ENCODE peak calls at places on chromosomes 11 and 22, in four cellular contexts. One of them, this sample, is unnamed.

GRCh38 chr22:30167734-30168133 is 78.8 kb downstream of the LIF start:
- DNase-seq in IMR-90: no peak
- DNase-seq in uterus: no peak
- DNase-seq in Peyer's patch: no peak
- DNase-seq in this sample: no peak

GRCh38 chr22:37160037-37160436 is 10.3 kb upstream of the IL2RB start:
- DNase-seq in IMR-90: no peak
- DNase-seq in uterus: no peak
- DNase-seq in Peyer's patch: no peak
- DNase-seq in this sample: no peak

GRCh38 chr11:124581817-124582216 is 12.0 kb downstream of the OR8A1 start:
- DNase-seq in IMR-90: no peak
- DNase-seq in uterus: no peak
- DNase-seq in Peyer's patch: no peak
- DNase-seq in this sample: no peak

GRCh38 chr11:66081505-66081904 is 11.4 kb downstream of the PACS1 start:
- DNase-seq in IMR-90: no peak
- DNase-seq in uterus: no peak
- DNase-seq in Peyer's patch: peak
- DNase-seq in this sample: no peak

GRCh38 chr22:43446037-43446803 is 34.4 kb downstream of the MPPED1 start:
- DNase-seq in IMR-90: peak
- DNase-seq in uterus: peak
- DNase-seq in Peyer's patch: no peak
- DNase-seq in this sample: no peak

GRCh38 chr11:65826972-65827773 is 6.6 kb upstream of the SNX32 start:
- DNase-seq in IMR-90: no peak
- DNase-seq in uterus: no peak
- DNase-seq in Peyer's patch: no peak
- DNase-seq in this sample: no peak

GRCh38 chr22:20151276-20151588 is 377 bp upstream of the CCDC188 start:
- DNase-seq in IMR-90: no peak
- DNase-seq in uterus: no peak
- DNase-seq in Peyer's patch: no peak
- DNase-seq in this sample: no peak

GRCh38 chr11:19646921-19647320 is 65.7 kb upstream of the NAV2 start:
- DNase-seq in IMR-90: peak
- DNase-seq in uterus: no peak
- DNase-seq in Peyer's patch: no peak
- DNase-seq in this sample: no peak

GRCh38 chr11:114075891-114076441 is 16.5 kb downstream of the ZBTB16 start:
- DNase-seq in IMR-90: peak
- DNase-seq in uterus: peak
- DNase-seq in Peyer's patch: no peak
- DNase-seq in this sample: no peak

GRCh38 chr11:107732327-107733051 is 20.6 kb upstream of the SLN start:
- DNase-seq in IMR-90: no peak
- DNase-seq in uterus: no peak
- DNase-seq in Peyer's patch: no peak
- DNase-seq in this sample: no peak

GRCh38 chr11:48055292-48056132 is 75.2 kb downstream of the PTPRJ start:
- DNase-seq in IMR-90: peak
- DNase-seq in uterus: no peak
- DNase-seq in Peyer's patch: peak
- DNase-seq in this sample: no peak

GRCh38 chr11:113373306-113373705 is 14.3 kb upstream of the ANKK1 start:
- DNase-seq in IMR-90: peak
- DNase-seq in uterus: no peak
- DNase-seq in Peyer's patch: no peak
- DNase-seq in this sample: no peak

GRCh38 chr11:2077061-2077802 is 62.0 kb downstream of the IGF2 start:
- DNase-seq in IMR-90: peak
- DNase-seq in uterus: no peak
- DNase-seq in Peyer's patch: no peak
- DNase-seq in this sample: no peak

GRCh38 chr11:47914743-47915142 is 65.6 kb upstream of the PTPRJ start:
- DNase-seq in IMR-90: no peak
- DNase-seq in uterus: no peak
- DNase-seq in Peyer's patch: no peak
- DNase-seq in this sample: no peak

GRCh38 chr11:112735470-112735869 is 225.8 kb upstream of the NCAM1 start:
- DNase-seq in IMR-90: no peak
- DNase-seq in uterus: no peak
- DNase-seq in Peyer's patch: no peak
- DNase-seq in this sample: no peak

GRCh38 chr11:74397531-74398243 is 546 bp downstream of the PGM2L1 start:
- DNase-seq in IMR-90: peak
- DNase-seq in uterus: no peak
- DNase-seq in Peyer's patch: peak
- DNase-seq in this sample: no peak

GRCh38 chr11:12544986-12545775 is 129.0 kb upstream of the TEAD1 start:
- DNase-seq in IMR-90: peak
- DNase-seq in uterus: no peak
- DNase-seq in Peyer's patch: no peak
- DNase-seq in this sample: no peak

GRCh38 chr11:102761646-102762238 is 18.7 kb downstream of the MMP10 start:
- DNase-seq in IMR-90: no peak
- DNase-seq in uterus: no peak
- DNase-seq in Peyer's patch: no peak
- DNase-seq in this sample: no peak

GRCh38 chr22:25892678-25893077 is 150.7 kb downstream of the MYO18B start:
- DNase-seq in IMR-90: no peak
- DNase-seq in uterus: no peak
- DNase-seq in Peyer's patch: no peak
- DNase-seq in this sample: no peak

GRCh38 chr11:8025123-8025522 is 38.0 kb downstream of the EIF3F start:
- DNase-seq in IMR-90: peak
- DNase-seq in uterus: no peak
- DNase-seq in Peyer's patch: no peak
- DNase-seq in this sample: no peak

GRCh38 chr22:39148727-39149535 is 3.5 kb downstream of the CBX7 start:
- DNase-seq in IMR-90: no peak
- DNase-seq in uterus: peak
- DNase-seq in Peyer's patch: peak
- DNase-seq in this sample: no peak

GRCh38 chr11:92390783-92391182 is 166.2 kb downstream of the FAT3 start:
- DNase-seq in IMR-90: no peak
- DNase-seq in uterus: no peak
- DNase-seq in Peyer's patch: no peak
- DNase-seq in this sample: no peak

GRCh38 chr11:64675417-64676252 is 47.4 kb downstream of the NRXN2 start:
- DNase-seq in IMR-90: peak
- DNase-seq in uterus: peak
- DNase-seq in Peyer's patch: no peak
- DNase-seq in this sample: no peak

GRCh38 chr11:125743681-125744080 is 2.4 kb upstream of the PATE1 start:
- DNase-seq in IMR-90: no peak
- DNase-seq in uterus: no peak
- DNase-seq in Peyer's patch: no peak
- DNase-seq in this sample: no peak

GRCh38 chr22:35205956-35206355 is 51.3 kb upstream of the HMGXB4 start:
- DNase-seq in IMR-90: peak
- DNase-seq in uterus: no peak
- DNase-seq in Peyer's patch: no peak
- DNase-seq in this sample: no peak

GRCh38 chr22:35208003-35208402 is 49.3 kb upstream of the HMGXB4 start:
- DNase-seq in IMR-90: no peak
- DNase-seq in uterus: no peak
- DNase-seq in Peyer's patch: no peak
- DNase-seq in this sample: no peak

GRCh38 chr22:35206889-35207288 is 50.4 kb upstream of the HMGXB4 start:
- DNase-seq in IMR-90: no peak
- DNase-seq in uterus: no peak
- DNase-seq in Peyer's patch: no peak
- DNase-seq in this sample: no peak

GRCh38 chr22:35203583-35203982 is 53.7 kb upstream of the HMGXB4 start:
- DNase-seq in IMR-90: no peak
- DNase-seq in uterus: no peak
- DNase-seq in Peyer's patch: no peak
- DNase-seq in this sample: no peak

GRCh38 chr22:35205141-35205775 is 52.0 kb upstream of the HMGXB4 start:
- DNase-seq in IMR-90: no peak
- DNase-seq in uterus: no peak
- DNase-seq in Peyer's patch: no peak
- DNase-seq in this sample: no peak
- TF ChIP-seq CTCF in IMR-90: no peak
- TF ChIP-seq CTCF in uterus: no peak
- TF ChIP-seq CTCF in Peyer's patch: no peak
- TF ChIP-seq CTCF in this sample: no peak

DNA sequence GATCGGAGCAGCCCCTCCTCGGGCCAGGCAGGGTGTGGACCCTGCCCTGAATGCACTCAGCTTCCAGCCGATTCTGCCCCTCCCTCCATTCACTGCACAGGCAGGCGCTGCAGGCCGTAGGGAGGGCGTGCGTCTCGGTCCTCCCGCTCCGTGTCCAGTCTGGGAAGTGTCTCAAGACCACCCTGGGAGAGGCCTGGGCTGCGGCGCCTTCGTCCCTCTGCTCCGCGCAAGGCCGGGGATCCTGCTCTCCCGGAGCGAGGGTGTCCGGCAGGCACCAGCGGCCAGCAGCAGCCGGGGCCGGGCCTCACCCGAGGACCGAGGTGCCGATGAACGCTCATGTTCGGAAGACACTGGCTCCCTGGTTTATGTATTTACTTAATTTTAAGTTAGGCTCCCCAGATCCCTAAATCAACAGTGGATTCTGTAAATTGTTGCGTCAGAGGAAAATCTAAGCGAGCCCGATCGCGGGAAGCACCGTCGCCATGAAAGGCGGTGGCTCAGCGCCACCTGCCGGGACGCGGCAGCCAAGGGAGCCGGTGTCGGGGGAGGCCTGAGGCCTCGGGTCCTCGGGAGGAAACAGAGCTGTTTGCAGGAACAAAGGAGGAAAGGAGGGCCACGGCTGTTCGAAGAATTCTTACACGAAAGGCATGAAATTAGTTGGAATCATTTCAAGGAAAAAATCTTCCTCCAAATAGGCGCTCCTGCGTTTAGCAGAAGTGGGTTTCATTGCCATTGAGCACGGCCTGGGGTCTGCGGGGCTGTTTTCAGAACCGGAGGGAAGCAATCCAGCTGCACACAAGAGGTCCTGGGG is 195.3 kb downstream of the BRD1 start:
- DNase-seq in IMR-90: peak
- DNase-seq in uterus: peak
- DNase-seq in Peyer's patch: no peak
- DNase-seq in this sample: no peak
- H3K27ac ChIP-seq in IMR-90: no peak
- H3K27ac ChIP-seq in uterus: no peak
- H3K27ac ChIP-seq in Peyer's patch: no peak
- H3K27ac ChIP-seq in this sample: no peak

GRCh38 chr11:119686483-119686882 is 42.5 kb downstream of the NECTIN1 start:
- DNase-seq in IMR-90: no peak
- DNase-seq in uterus: no peak
- DNase-seq in Peyer's patch: no peak
- DNase-seq in this sample: no peak
- TF ChIP-seq POLR2A in IMR-90: no peak
- TF ChIP-seq POLR2A in uterus: no peak
- TF ChIP-seq POLR2A in Peyer's patch: no peak
- TF ChIP-seq POLR2A in this sample: no peak

GRCh38 chr11:106017088-106017487 is 5.0 kb downstream of the MSANTD4 start:
- DNase-seq in IMR-90: no peak
- DNase-seq in uterus: no peak
- DNase-seq in Peyer's patch: no peak
- DNase-seq in this sample: no peak

GRCh38 chr11:106022795-106023275 is 795 bp upstream of the MSANTD4 start:
- DNase-seq in IMR-90: no peak
- DNase-seq in uterus: no peak
- DNase-seq in Peyer's patch: no peak
- DNase-seq in this sample: no peak

GRCh38 chr11:106021181-106021966 is 666 bp downstream of the MSANTD4 start:
- DNase-seq in IMR-90: peak
- DNase-seq in uterus: no peak
- DNase-seq in Peyer's patch: peak
- DNase-seq in this sample: no peak

DNA sequence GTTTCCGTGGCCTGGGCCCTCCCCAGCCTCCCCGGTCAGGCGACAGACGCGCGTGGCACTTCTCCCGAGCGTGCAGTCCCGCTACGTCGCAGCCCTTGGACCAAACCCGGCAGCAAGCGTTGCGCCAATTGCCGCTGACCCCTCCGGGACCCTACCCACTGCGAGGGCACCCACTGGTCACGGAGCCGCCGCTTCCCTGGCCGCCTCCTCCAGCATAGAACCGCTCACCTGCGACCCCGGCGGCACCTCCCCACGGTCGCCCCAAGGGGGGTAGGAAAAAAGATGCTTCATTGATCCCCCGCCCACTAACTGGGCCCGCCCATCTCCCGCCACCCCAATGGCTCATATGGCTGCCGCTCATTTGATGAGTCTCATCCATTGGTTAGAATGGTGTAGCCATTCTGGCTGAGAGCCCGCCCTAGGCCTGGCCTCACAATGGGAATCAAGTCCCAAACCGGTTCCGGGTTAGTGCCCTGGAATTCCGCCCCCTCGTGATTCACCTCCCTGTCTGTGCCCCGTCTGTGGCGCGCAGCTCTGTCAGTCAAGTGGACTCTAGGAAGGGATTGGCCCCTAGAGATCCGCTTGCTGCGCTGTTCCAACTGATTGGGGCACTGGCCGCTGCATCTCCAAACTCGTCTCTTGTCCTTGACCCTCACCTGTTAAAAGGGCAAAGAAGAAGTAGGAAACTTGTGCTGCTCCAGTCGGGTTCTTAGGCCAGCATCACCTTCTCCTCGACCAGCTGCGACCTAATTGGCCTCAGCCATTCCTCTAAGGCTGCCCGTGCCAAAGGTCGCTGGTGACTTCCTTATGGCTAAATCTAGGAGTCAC is at the start of gene MSANTD4:
- DNase-seq in IMR-90: peak
- DNase-seq in uterus: peak
- DNase-seq in Peyer's patch: peak
- DNase-seq in this sample: peak
- TF ChIP-seq CTCF in IMR-90: no peak
- TF ChIP-seq CTCF in uterus: no peak
- TF ChIP-seq CTCF in Peyer's patch: no peak
- TF ChIP-seq CTCF in this sample: no peak

GRCh38 chr11:119023741-119024140 is 5.2 kb downstream of the TRAPPC4 start:
- DNase-seq in IMR-90: no peak
- DNase-seq in uterus: no peak
- DNase-seq in Peyer's patch: no peak
- DNase-seq in this sample: no peak
- H3K27ac ChIP-seq in IMR-90: no peak
- H3K27ac ChIP-seq in uterus: no peak
- H3K27ac ChIP-seq in Peyer's patch: peak
- H3K27ac ChIP-seq in this sample: no peak